ENCODE peak calls at places on chromosomes 5 and 9, in four cellular contexts. U is lung, E is AG09309, B is body of pancreas. I is an unnamed sample.

GRCh38 chr5:160470437-160471341 is 49.0 kb downstream of the PTTG1 start:
- DNase-seq in B (no peak), E (no peak), U (no peak), I (peak)

GRCh38 chr5:42887094-42887493 is 75.4 kb upstream of the SELENOP start:
- DNase-seq in U (no peak), B (no peak), E (no peak), I (no peak)

GRCh38 chr5:169097374-169097831 is 203.5 kb downstream of the SLIT3 start:
- DNase-seq in U (no peak), E (no peak), B (no peak), I (peak)

GRCh38 chr5:53069626-53070025 is 39.9 kb downstream of the MOCS2 start:
- DNase-seq in U (no peak), E (peak), B (no peak), I (peak)

GRCh38 chr9:129910628-129911567 is 75.6 kb downstream of the USP20 start:
- DNase-seq in U (no peak), B (no peak), E (peak), I (peak)

GRCh38 chr5:140312067-140312790 is 9.3 kb upstream of the PFDN1 start:
- DNase-seq in E (peak), U (no peak), B (no peak), I (peak)

GRCh38 chr9:14346826-14347407 is 33.0 kb upstream of the NFIB start:
- DNase-seq in E (no peak), B (no peak), U (no peak), I (no peak)

GRCh38 chr9:126514037-126514821 is 99.5 kb upstream of the LMX1B start:
- DNase-seq in E (no peak), B (peak), U (peak), I (peak)

GRCh38 chr5:92800360-92800759 is 780.7 kb downstream of the NR2F1-AS1 start:
- DNase-seq in E (no peak), U (no peak), B (no peak), I (peak)

GRCh38 chr9:29211681-29212589 is 1638.7 kb upstream of the C9orf72 start:
- DNase-seq in E (no peak), U (peak), B (peak), I (peak)

GRCh38 chr9:137972355-137972987 is 94.9 kb downstream of the CACNA1B start:
- DNase-seq in E (no peak), U (no peak), B (no peak), I (no peak)

GRCh38 chr9:1871486-1872181 is 143.5 kb upstream of the SMARCA2 start:
- DNase-seq in E (no peak), U (no peak), B (no peak), I (peak)

GRCh38 chr5:1670342-1670741 is 129.3 kb downstream of the MRPL36 start:
- DNase-seq in B (no peak), U (no peak), E (peak), I (peak)

GRCh38 chr5:181114844-181115778 is 15.9 kb downstream of the OR2V1 start:
- DNase-seq in U (no peak), E (no peak), B (no peak), I (peak)

GRCh38 chr5:16597946-16598694 is 18.7 kb downstream of the RETREG1 start:
- DNase-seq in U (no peak), B (no peak), E (no peak), I (no peak)

GRCh38 chr9:132150256-132150655 is 11.6 kb upstream of the NTNG2 start:
- DNase-seq in E (no peak), U (no peak), B (no peak), I (no peak)

GRCh38 chr5:59124983-59125960 is 542.4 kb downstream of the RAB3C start:
- DNase-seq in B (no peak), U (no peak), E (no peak), I (no peak)

GRCh38 chr9:112754578-112754977 is 4.0 kb downstream of the SNX30 start:
- DNase-seq in B (no peak), E (no peak), U (no peak), I (peak)

GRCh38 chr9:110650261-110650660 is 18.3 kb upstream of the MUSK start:
- DNase-seq in B (no peak), E (peak), U (no peak), I (peak)

GRCh38 chr5:172412724-172413260 is 41.5 kb downstream of the SH3PXD2B start:
- DNase-seq in U (peak), E (peak), B (peak), I (peak)

GRCh38 chr9:129885670-129886106 is 50.4 kb downstream of the USP20 start:
- DNase-seq in E (peak), U (peak), B (peak), I (peak)

GRCh38 chr5:77239126-77239741 is 28.8 kb downstream of the PDE8B start:
- DNase-seq in U (no peak), E (no peak), B (no peak), I (peak)

GRCh38 chr9:134040831-134041648 is 15.8 kb downstream of the BRD3OS start:
- DNase-seq in U (no peak), E (no peak), B (no peak), I (peak)

GRCh38 chr5:36739751-36740221 is 133.4 kb downstream of the SLC1A3 start:
- DNase-seq in E (no peak), B (peak), U (peak), I (peak)

GRCh38 chr9:102237094-102237493 is 498.6 kb upstream of the GRIN3A start:
- DNase-seq in B (no peak), U (no peak), E (no peak), I (no peak)
- H3K4me3 ChIP-seq in B (no peak), U (no peak), E (no peak), I (no peak)

GRCh38 chr5:119250946-119251901 is 104.6 kb upstream of the TNFAIP8 start:
- DNase-seq in U (no peak), E (no peak), B (no peak), I (peak)

GRCh38 chr5:119257613-119258012 is 98.2 kb upstream of the TNFAIP8 start:
- DNase-seq in U (no peak), B (no peak), E (no peak), I (no peak)

DNA sequence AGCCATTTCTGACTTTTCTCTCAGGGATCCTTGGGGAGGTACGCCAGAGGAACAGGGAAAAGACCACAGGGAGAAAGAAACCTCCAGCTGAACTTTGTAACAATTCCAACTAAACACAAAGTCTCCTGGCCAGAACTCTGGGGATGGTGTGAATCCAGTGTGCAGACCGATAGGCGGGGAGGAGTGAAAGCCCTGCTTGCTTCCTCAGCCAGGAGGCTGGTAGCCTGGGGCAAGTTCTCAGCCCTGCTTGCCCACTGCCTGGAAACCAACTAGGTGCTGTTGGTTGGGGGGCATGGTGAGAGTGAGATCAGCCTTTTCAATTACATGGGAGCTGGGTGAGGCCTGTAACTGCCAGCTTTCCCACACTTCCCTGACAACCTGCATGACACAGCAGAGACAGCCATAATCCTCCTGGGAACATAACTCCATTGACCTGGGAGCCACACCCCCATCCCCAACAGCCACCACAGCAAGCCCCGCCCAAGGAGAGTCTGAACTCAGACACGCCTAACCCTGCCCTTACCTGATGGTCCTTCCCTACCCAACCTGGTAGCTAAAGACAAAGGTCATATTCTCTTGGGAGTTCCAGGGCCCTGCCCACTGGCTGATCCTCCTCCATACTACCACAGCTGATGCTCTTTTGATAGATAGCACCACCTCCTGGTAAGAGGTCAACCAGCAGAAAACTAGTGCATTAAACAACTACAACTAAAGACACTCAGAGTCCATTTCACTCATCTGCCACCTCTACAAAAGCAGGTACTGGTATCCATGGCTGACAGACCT is 100.1 kb upstream of the TNFAIP8 start:
- DNase-seq in B (no peak), U (no peak), E (no peak), I (no peak)
- TF ChIP-seq CTCF in B (no peak), U (no peak), E (peak), I (no peak)

GRCh38 chr5:133026664-133027153 is 360 bp upstream of the ZCCHC10 start:
- DNase-seq in U (no peak), B (no peak), E (no peak), I (no peak)
- H3K4me3 ChIP-seq in U (no peak), B (peak), E (peak), I (peak)

DNA sequence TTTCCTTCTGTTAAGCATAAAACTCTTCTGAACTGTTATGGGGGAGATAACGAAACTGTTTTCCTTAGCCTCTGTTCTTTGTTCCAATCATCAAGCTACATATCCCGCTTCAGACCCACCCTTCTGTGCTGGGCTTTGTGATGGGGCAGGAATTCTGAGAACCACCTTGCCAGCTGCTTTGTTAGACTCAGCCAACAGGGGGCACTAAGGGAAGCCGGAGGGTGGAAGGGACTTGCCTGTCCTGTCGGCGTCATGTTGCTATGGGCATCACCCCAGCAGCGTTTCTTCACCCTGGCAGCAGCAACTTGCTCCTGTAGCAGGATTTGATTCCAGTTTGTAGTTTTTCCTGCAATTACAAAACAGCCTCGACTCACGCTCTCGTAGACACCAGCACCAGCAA is 169.1 kb downstream of the CAAP1 start:
- DNase-seq in E (no peak), U (no peak), B (peak), I (peak)
- TF ChIP-seq CTCF in E (peak), U (no peak), B (no peak), I (peak)

DNA sequence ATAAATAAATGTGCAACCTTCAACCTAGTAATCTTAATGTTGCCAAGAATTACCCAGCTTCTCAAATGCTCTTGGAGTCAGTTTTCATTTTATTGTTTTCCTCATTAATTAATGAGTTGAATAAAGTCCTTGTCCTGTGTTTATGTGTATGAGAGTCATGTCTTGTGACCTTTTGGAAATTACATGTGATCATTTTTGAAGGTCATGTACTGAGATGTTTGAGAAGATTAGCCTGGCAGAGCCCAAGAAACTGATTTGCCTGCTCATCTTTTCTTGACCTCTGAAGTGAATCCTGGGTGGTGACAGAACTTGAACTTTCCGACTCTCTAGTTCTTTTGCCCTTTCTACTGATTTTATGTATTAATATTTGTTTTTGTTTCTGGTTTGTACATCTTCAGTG is 15.4 kb downstream of the ANKRA2 start:
- DNase-seq in E (no peak), U (no peak), B (no peak), I (no peak)
- H3K4me3 ChIP-seq in E (no peak), U (no peak), B (no peak), I (no peak)

I was measured in fibroblast of the aortic adventitia.